ENCODE peak calls at places on chromosomes 1 and 21, in ten cellular contexts. One of them, this sample, is unnamed.

GRCh38 chr1:74964508-74964907 is 169.7 kb upstream of the LHX8 start:
- DNase-seq in GM18507: no peak
- DNase-seq in BJ: no peak
- DNase-seq in activated naive CD4-positive, alpha-beta T cell treated with anti-CD3 and anti-CD28 coated beads for 36 hours: peak
- DNase-seq in IMR-90: no peak
- DNase-seq in amygdala: no peak
- DNase-seq in stimulated activated naive CD4-positive, alpha-beta T cell: no peak
- DNase-seq in iPS-NIHi11: no peak
- DNase-seq in T-cell: no peak
- DNase-seq in lung microvascular endothelial cell: peak
- DNase-seq in this sample: no peak

GRCh38 chr1:3502834-3503524 is 48.5 kb downstream of the ARHGEF16 start:
- DNase-seq in GM18507: no peak
- DNase-seq in BJ: no peak
- DNase-seq in activated naive CD4-positive, alpha-beta T cell treated with anti-CD3 and anti-CD28 coated beads for 36 hours: no peak
- DNase-seq in IMR-90: no peak
- DNase-seq in amygdala: no peak
- DNase-seq in stimulated activated naive CD4-positive, alpha-beta T cell: no peak
- DNase-seq in iPS-NIHi11: no peak
- DNase-seq in T-cell: no peak
- DNase-seq in lung microvascular endothelial cell: no peak
- DNase-seq in this sample: no peak

GRCh38 chr1:81801834-81802531 is 1.2 kb downstream of the ADGRL2 start:
- DNase-seq in GM18507: no peak
- DNase-seq in BJ: no peak
- DNase-seq in activated naive CD4-positive, alpha-beta T cell treated with anti-CD3 and anti-CD28 coated beads for 36 hours: no peak
- DNase-seq in IMR-90: peak
- DNase-seq in amygdala: no peak
- DNase-seq in stimulated activated naive CD4-positive, alpha-beta T cell: no peak
- DNase-seq in iPS-NIHi11: peak
- DNase-seq in T-cell: no peak
- DNase-seq in lung microvascular endothelial cell: peak
- DNase-seq in this sample: peak

GRCh38 chr1:221165331-221166161 is 286.3 kb downstream of the HLX start:
- DNase-seq in GM18507: no peak
- DNase-seq in BJ: no peak
- DNase-seq in activated naive CD4-positive, alpha-beta T cell treated with anti-CD3 and anti-CD28 coated beads for 36 hours: no peak
- DNase-seq in IMR-90: no peak
- DNase-seq in amygdala: no peak
- DNase-seq in stimulated activated naive CD4-positive, alpha-beta T cell: no peak
- DNase-seq in iPS-NIHi11: no peak
- DNase-seq in T-cell: no peak
- DNase-seq in lung microvascular endothelial cell: peak
- DNase-seq in this sample: no peak

GRCh38 chr1:213340593-213340992 is 289.6 kb downstream of the RPS6KC1 start:
- DNase-seq in GM18507: no peak
- DNase-seq in BJ: no peak
- DNase-seq in activated naive CD4-positive, alpha-beta T cell treated with anti-CD3 and anti-CD28 coated beads for 36 hours: no peak
- DNase-seq in IMR-90: no peak
- DNase-seq in amygdala: no peak
- DNase-seq in stimulated activated naive CD4-positive, alpha-beta T cell: no peak
- DNase-seq in iPS-NIHi11: no peak
- DNase-seq in T-cell: no peak
- DNase-seq in lung microvascular endothelial cell: peak
- DNase-seq in this sample: no peak

GRCh38 chr1:16061255-16061654 is 12.2 kb downstream of the FAM131C start:
- DNase-seq in GM18507: no peak
- DNase-seq in BJ: no peak
- DNase-seq in activated naive CD4-positive, alpha-beta T cell treated with anti-CD3 and anti-CD28 coated beads for 36 hours: no peak
- DNase-seq in IMR-90: no peak
- DNase-seq in amygdala: no peak
- DNase-seq in stimulated activated naive CD4-positive, alpha-beta T cell: no peak
- DNase-seq in iPS-NIHi11: no peak
- DNase-seq in T-cell: no peak
- DNase-seq in lung microvascular endothelial cell: no peak
- DNase-seq in this sample: no peak

GRCh38 chr1:207659545-207660148 is 14.7 kb downstream of the CR1L start:
- DNase-seq in GM18507: no peak
- DNase-seq in BJ: no peak
- DNase-seq in activated naive CD4-positive, alpha-beta T cell treated with anti-CD3 and anti-CD28 coated beads for 36 hours: no peak
- DNase-seq in IMR-90: no peak
- DNase-seq in amygdala: no peak
- DNase-seq in stimulated activated naive CD4-positive, alpha-beta T cell: no peak
- DNase-seq in iPS-NIHi11: peak
- DNase-seq in T-cell: no peak
- DNase-seq in lung microvascular endothelial cell: no peak
- DNase-seq in this sample: no peak

GRCh38 chr1:209633335-209633997 is 18.8 kb downstream of the LAMB3 start:
- DNase-seq in GM18507: no peak
- DNase-seq in BJ: no peak
- DNase-seq in activated naive CD4-positive, alpha-beta T cell treated with anti-CD3 and anti-CD28 coated beads for 36 hours: no peak
- DNase-seq in IMR-90: peak
- DNase-seq in amygdala: no peak
- DNase-seq in stimulated activated naive CD4-positive, alpha-beta T cell: no peak
- DNase-seq in iPS-NIHi11: no peak
- DNase-seq in T-cell: no peak
- DNase-seq in lung microvascular endothelial cell: no peak
- DNase-seq in this sample: no peak

GRCh38 chr1:212607206-212607923 is 1.2 kb upstream of the ATF3 start:
- DNase-seq in GM18507: no peak
- DNase-seq in BJ: no peak
- DNase-seq in activated naive CD4-positive, alpha-beta T cell treated with anti-CD3 and anti-CD28 coated beads for 36 hours: no peak
- DNase-seq in IMR-90: no peak
- DNase-seq in amygdala: no peak
- DNase-seq in stimulated activated naive CD4-positive, alpha-beta T cell: peak
- DNase-seq in iPS-NIHi11: no peak
- DNase-seq in T-cell: no peak
- DNase-seq in lung microvascular endothelial cell: peak
- DNase-seq in this sample: no peak

GRCh38 chr1:151887028-151887427 is 22.3 kb downstream of the THEM4 start:
- DNase-seq in GM18507: no peak
- DNase-seq in BJ: no peak
- DNase-seq in activated naive CD4-positive, alpha-beta T cell treated with anti-CD3 and anti-CD28 coated beads for 36 hours: no peak
- DNase-seq in IMR-90: peak
- DNase-seq in amygdala: no peak
- DNase-seq in stimulated activated naive CD4-positive, alpha-beta T cell: no peak
- DNase-seq in iPS-NIHi11: no peak
- DNase-seq in T-cell: no peak
- DNase-seq in lung microvascular endothelial cell: no peak
- DNase-seq in this sample: no peak

GRCh38 chr1:118186026-118186425 is 998 bp upstream of the SPAG17 start:
- DNase-seq in GM18507: no peak
- DNase-seq in BJ: no peak
- DNase-seq in activated naive CD4-positive, alpha-beta T cell treated with anti-CD3 and anti-CD28 coated beads for 36 hours: no peak
- DNase-seq in IMR-90: no peak
- DNase-seq in amygdala: no peak
- DNase-seq in stimulated activated naive CD4-positive, alpha-beta T cell: no peak
- DNase-seq in iPS-NIHi11: no peak
- DNase-seq in T-cell: no peak
- DNase-seq in lung microvascular endothelial cell: no peak
- DNase-seq in this sample: no peak

GRCh38 chr1:94045465-94046056 is 75.4 kb downstream of the ABCA4 start:
- DNase-seq in GM18507: no peak
- DNase-seq in BJ: peak
- DNase-seq in activated naive CD4-positive, alpha-beta T cell treated with anti-CD3 and anti-CD28 coated beads for 36 hours: peak
- DNase-seq in IMR-90: peak
- DNase-seq in amygdala: peak
- DNase-seq in stimulated activated naive CD4-positive, alpha-beta T cell: peak
- DNase-seq in iPS-NIHi11: peak
- DNase-seq in T-cell: peak
- DNase-seq in lung microvascular endothelial cell: peak
- DNase-seq in this sample: peak

GRCh38 chr1:145708063-145708462 is 895 bp upstream of the PDZK1 start:
- DNase-seq in GM18507: no peak
- DNase-seq in BJ: no peak
- DNase-seq in activated naive CD4-positive, alpha-beta T cell treated with anti-CD3 and anti-CD28 coated beads for 36 hours: no peak
- DNase-seq in IMR-90: peak
- DNase-seq in amygdala: no peak
- DNase-seq in stimulated activated naive CD4-positive, alpha-beta T cell: no peak
- DNase-seq in iPS-NIHi11: no peak
- DNase-seq in T-cell: no peak
- DNase-seq in lung microvascular endothelial cell: no peak
- DNase-seq in this sample: no peak

GRCh38 chr1:21894034-21894881 is 42.9 kb downstream of the HSPG2 start:
- DNase-seq in GM18507: no peak
- DNase-seq in BJ: no peak
- DNase-seq in activated naive CD4-positive, alpha-beta T cell treated with anti-CD3 and anti-CD28 coated beads for 36 hours: no peak
- DNase-seq in IMR-90: no peak
- DNase-seq in amygdala: no peak
- DNase-seq in stimulated activated naive CD4-positive, alpha-beta T cell: no peak
- DNase-seq in iPS-NIHi11: no peak
- DNase-seq in T-cell: no peak
- DNase-seq in lung microvascular endothelial cell: no peak
- DNase-seq in this sample: no peak

GRCh38 chr1:231393668-231394067 is 28.4 kb downstream of the EGLN1 start:
- DNase-seq in GM18507: no peak
- DNase-seq in BJ: no peak
- DNase-seq in activated naive CD4-positive, alpha-beta T cell treated with anti-CD3 and anti-CD28 coated beads for 36 hours: no peak
- DNase-seq in IMR-90: no peak
- DNase-seq in amygdala: no peak
- DNase-seq in stimulated activated naive CD4-positive, alpha-beta T cell: no peak
- DNase-seq in iPS-NIHi11: no peak
- DNase-seq in T-cell: no peak
- DNase-seq in lung microvascular endothelial cell: no peak
- DNase-seq in this sample: no peak

GRCh38 chr21:31554511-31555022 is 104.9 kb upstream of the SOD1 start:
- DNase-seq in GM18507: no peak
- DNase-seq in BJ: no peak
- DNase-seq in activated naive CD4-positive, alpha-beta T cell treated with anti-CD3 and anti-CD28 coated beads for 36 hours: peak
- DNase-seq in IMR-90: peak
- DNase-seq in amygdala: no peak
- DNase-seq in stimulated activated naive CD4-positive, alpha-beta T cell: peak
- DNase-seq in iPS-NIHi11: peak
- DNase-seq in T-cell: peak
- DNase-seq in lung microvascular endothelial cell: no peak
- DNase-seq in this sample: peak

GRCh38 chr1:150572918-150573647 is 6.3 kb downstream of the MCL1 start:
- DNase-seq in GM18507: no peak
- DNase-seq in BJ: no peak
- DNase-seq in activated naive CD4-positive, alpha-beta T cell treated with anti-CD3 and anti-CD28 coated beads for 36 hours: no peak
- DNase-seq in IMR-90: no peak
- DNase-seq in amygdala: no peak
- DNase-seq in stimulated activated naive CD4-positive, alpha-beta T cell: no peak
- DNase-seq in iPS-NIHi11: no peak
- DNase-seq in T-cell: no peak
- DNase-seq in lung microvascular endothelial cell: peak
- DNase-seq in this sample: no peak

GRCh38 chr1:59705849-59706599 is 108.7 kb upstream of the HOOK1 start:
- DNase-seq in GM18507: no peak
- DNase-seq in BJ: no peak
- DNase-seq in activated naive CD4-positive, alpha-beta T cell treated with anti-CD3 and anti-CD28 coated beads for 36 hours: no peak
- DNase-seq in IMR-90: peak
- DNase-seq in amygdala: no peak
- DNase-seq in stimulated activated naive CD4-positive, alpha-beta T cell: no peak
- DNase-seq in iPS-NIHi11: no peak
- DNase-seq in T-cell: no peak
- DNase-seq in lung microvascular endothelial cell: no peak
- DNase-seq in this sample: no peak

GRCh38 chr1:155729031-155729898 is 40.4 kb downstream of the DAP3 start:
- DNase-seq in GM18507: no peak
- DNase-seq in BJ: no peak
- DNase-seq in activated naive CD4-positive, alpha-beta T cell treated with anti-CD3 and anti-CD28 coated beads for 36 hours: peak
- DNase-seq in IMR-90: peak
- DNase-seq in amygdala: peak
- DNase-seq in stimulated activated naive CD4-positive, alpha-beta T cell: no peak
- DNase-seq in iPS-NIHi11: peak
- DNase-seq in T-cell: peak
- DNase-seq in lung microvascular endothelial cell: peak
- DNase-seq in this sample: peak

GRCh38 chr1:182404764-182405163 is 4.3 kb upstream of the TEDDM1 start:
- DNase-seq in GM18507: no peak
- DNase-seq in BJ: no peak
- DNase-seq in activated naive CD4-positive, alpha-beta T cell treated with anti-CD3 and anti-CD28 coated beads for 36 hours: no peak
- DNase-seq in IMR-90: no peak
- DNase-seq in amygdala: no peak
- DNase-seq in stimulated activated naive CD4-positive, alpha-beta T cell: no peak
- DNase-seq in iPS-NIHi11: no peak
- DNase-seq in T-cell: no peak
- DNase-seq in lung microvascular endothelial cell: no peak
- DNase-seq in this sample: no peak

GRCh38 chr21:17660862-17661261 is 48.2 kb upstream of the BTG3 start:
- DNase-seq in GM18507: no peak
- DNase-seq in BJ: no peak
- DNase-seq in activated naive CD4-positive, alpha-beta T cell treated with anti-CD3 and anti-CD28 coated beads for 36 hours: no peak
- DNase-seq in IMR-90: no peak
- DNase-seq in amygdala: peak
- DNase-seq in stimulated activated naive CD4-positive, alpha-beta T cell: no peak
- DNase-seq in iPS-NIHi11: no peak
- DNase-seq in T-cell: no peak
- DNase-seq in lung microvascular endothelial cell: no peak
- DNase-seq in this sample: no peak

GRCh38 chr1:60866884-60867648 is 215.3 kb upstream of the NFIA start:
- DNase-seq in GM18507: no peak
- DNase-seq in BJ: peak
- DNase-seq in activated naive CD4-positive, alpha-beta T cell treated with anti-CD3 and anti-CD28 coated beads for 36 hours: no peak
- DNase-seq in IMR-90: no peak
- DNase-seq in amygdala: no peak
- DNase-seq in stimulated activated naive CD4-positive, alpha-beta T cell: no peak
- DNase-seq in iPS-NIHi11: no peak
- DNase-seq in T-cell: no peak
- DNase-seq in lung microvascular endothelial cell: peak
- DNase-seq in this sample: no peak

This sample was measured in NT2/D1.